ENCODE peak calls at places on chromosomes 4 and X, in four cellular contexts. F is K562, G is GM12878, T is H1. D is an unnamed sample.

GRCh38 chr4:106369456-106370060 is 980 bp upstream of the GIMD1 start:
- DNase-seq in G (peak), F (peak), T (no peak), D (peak)

GRCh38 chr4:5757091-5757490 is 46.1 kb downstream of the EVC start:
- DNase-seq in T (peak), G (no peak), F (no peak), D (no peak)

GRCh38 chr4:244471-244870 is 60.8 kb downstream of the ZNF732 start:
- DNase-seq in T (peak), F (peak), G (peak), D (peak)

GRCh38 chr4:47510506-47511143 is 25.6 kb downstream of the ATP10D start:
- DNase-seq in G (peak), T (no peak), F (no peak), D (no peak)

GRCh38 chrX:129797251-129797906 is 17.6 kb downstream of the SASH3 start:
- DNase-seq in F (no peak), G (no peak), T (no peak), D (no peak)

GRCh38 chr4:80202784-80203553 is 5.7 kb downstream of the PRDM8 start:
- DNase-seq in G (no peak), F (no peak), T (peak), D (no peak)

GRCh38 chrX:129626026-129626425 is 28.7 kb downstream of the APLN start:
- DNase-seq in G (no peak), T (no peak), F (no peak), D (no peak)

GRCh38 chrX:153878285-153878779 is 7.6 kb downstream of the L1CAM start:
- DNase-seq in T (no peak), G (no peak), F (no peak), D (no peak)

GRCh38 chrX:7110821-7111276 is 36.7 kb upstream of the STS start:
- DNase-seq in T (no peak), G (peak), F (no peak), D (no peak)

GRCh38 chr4:2948895-2949781 is 14.1 kb downstream of the NOP14 start:
- DNase-seq in F (no peak), T (no peak), G (no peak), D (no peak)

GRCh38 chrX:69236641-69237040 is 71.4 kb upstream of the PJA1 start:
- DNase-seq in T (no peak), G (no peak), F (no peak), D (no peak)

GRCh38 chr4:96525901-96526300 is 686.0 kb downstream of the PDHA2 start:
- DNase-seq in F (no peak), G (no peak), T (no peak), D (no peak)

GRCh38 chrX:148311544-148311943 is 188.9 kb upstream of the AFF2 start:
- DNase-seq in T (no peak), G (no peak), F (no peak), D (no peak)

GRCh38 chrX:40539214-40540142 is 41.3 kb upstream of the ATP6AP2 start:
- DNase-seq in F (peak), G (peak), T (peak), D (no peak)

GRCh38 chr4:57109847-57110634 is at the start of gene IGFBP7:
- DNase-seq in F (peak), G (no peak), T (peak), D (no peak)

GRCh38 chrX:73127700-73128241 is 48.5 kb upstream of the PABPC1L2A start:
- DNase-seq in G (no peak), F (no peak), T (peak), D (no peak)

GRCh38 chrX:133948895-133949294 is 36.5 kb downstream of the GPC3 start:
- DNase-seq in F (no peak), G (no peak), T (no peak), D (no peak)

GRCh38 chrX:49002091-49002935 is at the start of gene GRIPAP1:
- DNase-seq in T (peak), F (peak), G (peak), D (peak)

GRCh38 chr4:10006236-10006603 is 15.1 kb downstream of the SLC2A9 start:
- DNase-seq in G (peak), F (no peak), T (no peak), D (peak)

GRCh38 chrX:47078129-47079043 is at the start of gene RGN:
- DNase-seq in G (no peak), F (no peak), T (peak), D (peak)

GRCh38 chr4:8774071-8774470 is 97.6 kb downstream of the HMX1 start:
- DNase-seq in T (no peak), G (no peak), F (no peak), D (no peak)

GRCh38 chr4:76987153-76987562 is 37.6 kb downstream of the SEPTIN11 start:
- DNase-seq in T (no peak), G (no peak), F (no peak), D (no peak)

GRCh38 chrX:154135458-154136229 is 8.4 kb upstream of the OPN1LW start:
- DNase-seq in F (no peak), T (no peak), G (no peak), D (no peak)

GRCh38 chr4:159014896-159015295 is 88.0 kb upstream of the RAPGEF2 start:
- DNase-seq in F (no peak), G (no peak), T (no peak), D (no peak)

GRCh38 chr4:86898562-86898961 is 6.3 kb upstream of the C4orf36 start:
- DNase-seq in G (no peak), T (no peak), F (no peak), D (no peak)

GRCh38 chr4:140071806-140072205 is 82.2 kb downstream of the MAML3 start:
- DNase-seq in G (peak), F (no peak), T (no peak), D (no peak)

GRCh38 chrX:108945883-108946523 is 209.6 kb upstream of the IRS4 start:
- DNase-seq in T (no peak), F (no peak), G (no peak), D (no peak)

GRCh38 chr4:101066586-101066985 is 280.7 kb downstream of the PPP3CA start:
- DNase-seq in G (no peak), F (no peak), T (no peak), D (no peak)

GRCh38 chr4:21885770-21886169 is 62.8 kb downstream of the KCNIP4 start:
- DNase-seq in G (no peak), F (no peak), T (no peak), D (no peak)

GRCh38 chr4:99736846-99737245 is 79.2 kb upstream of the C4orf54 start:
- DNase-seq in F (no peak), G (no peak), T (no peak), D (no peak)

GRCh38 chr4:12409507-12410190 is 981.0 kb upstream of the HS3ST1 start:
- DNase-seq in T (no peak), F (no peak), G (no peak), D (no peak)

GRCh38 chr4:128286474-128287158 is 997 bp downstream of the PGRMC2 start:
- DNase-seq in G (no peak), F (peak), T (no peak), D (peak)

GRCh38 chr4:128282516-128282915 is 5.1 kb downstream of the PGRMC2 start:
- DNase-seq in F (no peak), G (no peak), T (no peak), D (no peak)

GRCh38 chr4:128283071-128283470 is 4.5 kb downstream of the PGRMC2 start:
- DNase-seq in T (no peak), G (no peak), F (no peak), D (no peak)

GRCh38 chr4:128285085-128286023 is 2.3 kb downstream of the PGRMC2 start:
- DNase-seq in F (no peak), T (no peak), G (no peak), D (peak)

GRCh38 chr4:128284317-128284716 is 3.3 kb downstream of the PGRMC2 start:
- DNase-seq in G (no peak), T (no peak), F (no peak), D (no peak)
- TF ChIP-seq BRCA1 in G (no peak), T (no peak), F (no peak), D (no peak)

DNA sequence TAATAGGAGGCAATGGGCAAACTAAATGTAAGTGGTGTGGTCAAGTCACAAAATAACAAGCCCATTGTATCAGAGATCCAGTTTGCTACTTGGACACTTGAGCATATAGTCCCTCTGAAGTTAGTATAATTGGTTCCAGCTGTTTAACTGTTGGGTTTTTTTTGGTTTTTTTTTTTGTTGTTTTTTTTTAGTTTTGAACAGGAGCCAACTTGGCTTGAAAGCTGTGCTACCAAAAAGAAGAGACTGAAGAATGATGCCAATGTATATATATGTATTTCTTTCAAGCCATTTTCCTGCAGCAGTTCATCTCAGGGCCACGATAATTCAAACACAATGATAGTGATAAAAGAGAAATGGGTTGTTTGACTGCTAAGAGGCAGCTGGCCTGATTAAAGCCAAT is 138.3 kb downstream of the PCDH18 start:
- DNase-seq in G (no peak), F (no peak), T (no peak), D (no peak)
- TF ChIP-seq BRCA1 in G (no peak), F (no peak), T (no peak), D (no peak)

DNA sequence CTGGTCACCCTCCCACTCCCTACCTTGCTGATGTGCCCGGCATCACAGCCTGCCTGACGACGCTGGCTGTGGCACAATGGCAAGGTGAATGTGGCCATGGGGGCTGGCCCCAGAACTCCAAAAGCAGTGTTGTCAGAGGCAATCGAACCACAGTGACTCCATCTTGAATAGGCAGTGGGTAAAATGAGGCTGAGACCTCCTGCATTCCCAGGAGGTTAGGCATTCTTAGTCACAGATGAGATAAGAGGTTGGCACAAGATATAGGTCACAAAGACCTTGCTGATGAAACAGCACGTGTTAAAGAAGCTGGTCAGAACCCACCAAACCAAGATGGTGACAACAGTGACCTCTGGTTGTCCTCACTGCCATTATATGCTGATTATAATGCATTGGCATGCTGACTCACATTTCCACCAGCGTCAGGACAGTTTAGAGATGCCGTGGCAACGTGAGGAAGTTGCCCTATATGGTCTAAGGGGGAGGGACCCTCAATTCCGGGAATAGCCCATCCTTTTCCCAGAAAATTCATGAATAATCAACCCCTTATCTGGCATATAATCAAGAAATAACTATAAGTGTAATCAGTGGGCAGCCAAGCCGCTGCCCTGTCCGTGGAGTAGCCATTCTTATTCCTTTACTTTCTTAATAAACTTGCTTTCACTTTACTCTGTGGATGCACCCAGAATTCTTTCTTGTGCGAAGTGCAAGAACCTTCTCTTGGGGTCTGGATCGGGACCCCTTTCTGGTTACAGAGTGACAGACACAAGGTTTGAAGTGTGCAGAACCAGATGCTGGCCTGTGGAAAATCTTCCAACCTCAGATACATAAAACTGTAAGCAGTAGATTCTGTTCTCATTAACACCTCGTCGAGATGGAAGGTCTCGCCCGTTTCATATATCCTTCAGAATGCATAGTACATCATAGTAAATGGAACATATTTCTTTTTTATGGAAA is 26.8 kb upstream of the CLDN24 start:
- DNase-seq in T (no peak), G (no peak), F (peak), D (no peak)
- TF ChIP-seq BRCA1 in T (no peak), G (no peak), F (no peak), D (no peak)

GRCh38 chrX:38616904-38617303 is 55.6 kb downstream of the TSPAN7 start:
- DNase-seq in F (no peak), T (no peak), G (no peak), D (no peak)

GRCh38 chrX:38610839-38611238 is 49.5 kb downstream of the TSPAN7 start:
- DNase-seq in F (no peak), T (no peak), G (no peak), D (no peak)

GRCh38 chrX:38618152-38618551 is 56.8 kb downstream of the TSPAN7 start:
- DNase-seq in G (no peak), T (no peak), F (no peak), D (no peak)

GRCh38 chrX:38614485-38614884 is 53.1 kb downstream of the TSPAN7 start:
- DNase-seq in F (no peak), G (no peak), T (no peak), D (no peak)

DNA sequence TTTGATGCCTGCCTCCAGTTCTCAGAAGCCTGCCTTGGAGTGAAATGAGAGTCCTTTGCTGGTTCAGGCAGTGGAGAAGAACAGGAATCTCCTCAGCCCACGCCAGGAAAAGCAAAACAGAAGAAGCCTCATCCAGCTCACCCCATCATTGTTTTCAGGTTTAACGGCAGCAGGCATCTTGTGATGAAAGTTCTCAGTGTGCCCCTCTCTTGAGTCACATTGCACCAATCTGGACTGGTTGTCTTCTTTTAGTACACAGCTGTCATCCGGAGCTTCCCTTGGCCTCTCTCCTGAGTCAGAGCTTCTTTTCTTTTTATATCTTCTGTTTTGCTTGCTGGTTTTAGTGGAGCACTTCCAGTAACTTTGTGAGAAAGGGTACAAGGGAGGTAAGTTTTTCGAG is 50.9 kb downstream of the TSPAN7 start:
- DNase-seq in F (no peak), T (no peak), G (no peak), D (no peak)
- TF ChIP-seq BRCA1 in F (no peak), T (no peak), G (no peak), D (no peak)

DNA sequence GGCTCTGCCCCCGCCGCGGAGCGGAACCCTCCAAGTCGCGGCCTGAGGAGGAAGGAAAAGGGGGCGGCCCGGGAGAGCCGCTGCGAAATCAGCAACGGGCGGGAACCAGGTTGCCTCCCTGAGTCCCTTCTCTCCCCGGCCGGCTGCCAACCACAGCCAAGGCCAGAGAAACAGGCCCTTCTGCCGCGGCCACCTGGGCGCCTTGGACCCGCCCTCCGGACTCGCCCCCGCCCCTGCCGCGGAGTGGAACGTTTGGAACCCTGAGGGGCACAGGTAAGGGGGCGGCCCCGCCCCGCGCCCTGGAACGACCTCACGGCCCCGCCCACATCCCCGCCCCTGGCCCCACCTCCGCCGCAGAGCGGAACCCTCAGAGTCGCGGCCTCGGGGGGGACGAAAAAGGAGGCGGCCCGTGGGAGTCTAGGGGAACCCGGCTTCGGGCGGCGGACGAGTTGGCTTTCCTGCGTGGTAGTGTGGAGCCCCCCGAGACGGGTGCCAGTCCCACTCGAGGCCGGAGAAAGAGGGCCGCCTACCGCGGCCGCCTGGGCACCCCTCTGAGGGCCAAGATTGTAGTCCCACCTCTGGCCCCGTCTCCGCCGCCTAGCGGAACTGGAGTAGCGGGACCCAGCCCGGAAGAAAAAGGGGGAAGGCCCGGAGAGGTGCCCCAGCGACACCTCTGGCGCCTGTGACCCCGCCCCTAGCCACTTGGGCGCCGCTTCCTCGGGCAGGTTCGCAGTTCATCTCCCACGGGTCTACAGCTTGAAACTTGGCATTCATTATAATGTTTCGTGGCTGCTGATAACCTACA is 669 bp upstream of the PHKA2 start:
- DNase-seq in F (peak), G (peak), T (peak), D (peak)
- TF ChIP-seq BRCA1 in F (no peak), G (no peak), T (no peak), D (no peak)

GRCh38 chrX:1292581-1293310 is 24.1 kb downstream of the CSF2RA start:
- DNase-seq in F (no peak), T (no peak), G (no peak), D (no peak)
- TF ChIP-seq BRCA1 in F (no peak), T (no peak), G (no peak), D (no peak)

DNA sequence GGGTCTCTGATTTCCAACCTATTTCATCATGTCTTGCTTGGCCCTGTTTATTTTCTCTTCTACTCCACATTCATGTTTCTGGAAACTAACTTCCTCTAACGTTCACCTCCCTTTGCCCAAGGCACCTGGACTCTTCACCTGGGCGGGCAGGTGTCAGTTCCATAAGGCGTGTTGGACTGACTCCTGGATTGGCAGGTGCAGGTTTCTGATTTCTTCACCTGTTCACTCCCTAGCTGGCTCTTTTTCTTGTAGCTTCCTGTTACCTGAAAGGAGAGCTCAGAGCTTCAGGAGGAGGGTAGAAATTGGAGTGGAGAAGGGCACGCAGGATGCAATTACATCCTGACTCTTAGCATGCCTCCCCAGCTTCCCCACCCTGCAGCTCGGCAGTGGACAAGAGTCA is 350.8 kb upstream of the KLF3 start:
- DNase-seq in T (no peak), F (no peak), G (no peak), D (no peak)
- TF ChIP-seq BRCA1 in T (no peak), F (no peak), G (no peak), D (no peak)

GRCh38 chrX:8823698-8824097 is 22.5 kb upstream of the FAM9A start:
- DNase-seq in T (no peak), F (no peak), G (no peak), D (no peak)

GRCh38 chrX:8815460-8816065 is 14.4 kb upstream of the FAM9A start:
- DNase-seq in T (no peak), F (peak), G (peak), D (peak)

GRCh38 chrX:8820910-8821527 is 19.8 kb upstream of the FAM9A start:
- DNase-seq in T (peak), G (no peak), F (no peak), D (no peak)
- TF ChIP-seq BRCA1 in T (no peak), G (no peak), F (no peak), D (no peak)

D was measured in HepG2.